ENCODE peak calls at places on chromosomes 1 and 21, in seven cellular contexts. One of them, this sample, is unnamed.

GRCh38 chr1:205416326-205416725 is 5.5 kb downstream of the LEMD1 start:
- DNase-seq in mesenchymal stem cell: no peak
- DNase-seq in mesendoderm: no peak
- DNase-seq in H9: no peak
- DNase-seq in IMR-90: no peak
- DNase-seq in trophoblast cell: no peak
- DNase-seq in H1: no peak
- DNase-seq in this sample: no peak

GRCh38 chr21:25369524-25370300 is 237.6 kb downstream of the MRPL39 start:
- DNase-seq in trophoblast cell: no peak
- DNase-seq in IMR-90: peak
- DNase-seq in mesendoderm: no peak
- DNase-seq in H9: no peak
- DNase-seq in H1: no peak
- DNase-seq in mesenchymal stem cell: no peak
- DNase-seq in this sample: no peak

GRCh38 chr1:161949543-161949942 is 74.1 kb downstream of the OLFML2B start:
- DNase-seq in trophoblast cell: no peak
- DNase-seq in IMR-90: no peak
- DNase-seq in H1: no peak
- DNase-seq in mesenchymal stem cell: no peak
- DNase-seq in mesendoderm: no peak
- DNase-seq in H9: no peak
- DNase-seq in this sample: no peak

GRCh38 chr21:38219049-38219628 is 37.7 kb upstream of the KCNJ15 start:
- DNase-seq in trophoblast cell: peak
- DNase-seq in H1: peak
- DNase-seq in mesendoderm: peak
- DNase-seq in H9: peak
- DNase-seq in IMR-90: peak
- DNase-seq in mesenchymal stem cell: peak
- DNase-seq in this sample: peak

GRCh38 chr1:42336978-42337377 is 1.9 kb upstream of the FOXJ3 start:
- DNase-seq in H9: no peak
- DNase-seq in mesenchymal stem cell: no peak
- DNase-seq in H1: no peak
- DNase-seq in mesendoderm: peak
- DNase-seq in trophoblast cell: peak
- DNase-seq in IMR-90: no peak
- DNase-seq in this sample: no peak

GRCh38 chr1:40161888-40162397 is 756 bp downstream of the RLF start:
- DNase-seq in H1: no peak
- DNase-seq in trophoblast cell: no peak
- DNase-seq in mesenchymal stem cell: no peak
- DNase-seq in IMR-90: peak
- DNase-seq in H9: no peak
- DNase-seq in mesendoderm: no peak
- DNase-seq in this sample: no peak

GRCh38 chr1:155070721-155071556 is 7.4 kb downstream of the EFNA4 start:
- DNase-seq in mesendoderm: peak
- DNase-seq in trophoblast cell: peak
- DNase-seq in H1: peak
- DNase-seq in IMR-90: peak
- DNase-seq in mesenchymal stem cell: peak
- DNase-seq in H9: peak
- DNase-seq in this sample: peak

GRCh38 chr1:63665824-63666223 is 72.6 kb downstream of the PGM1 start:
- DNase-seq in IMR-90: no peak
- DNase-seq in mesendoderm: peak
- DNase-seq in H1: no peak
- DNase-seq in trophoblast cell: peak
- DNase-seq in mesenchymal stem cell: no peak
- DNase-seq in H9: no peak
- DNase-seq in this sample: peak

GRCh38 chr1:18575620-18576019 is 55.0 kb upstream of the PAX7 start:
- DNase-seq in H1: peak
- DNase-seq in trophoblast cell: peak
- DNase-seq in H9: peak
- DNase-seq in mesenchymal stem cell: peak
- DNase-seq in mesendoderm: peak
- DNase-seq in IMR-90: peak
- DNase-seq in this sample: peak

GRCh38 chr1:8317647-8318360 is at the start of gene SLC45A1:
- DNase-seq in mesenchymal stem cell: peak
- DNase-seq in trophoblast cell: peak
- DNase-seq in H1: peak
- DNase-seq in IMR-90: peak
- DNase-seq in H9: peak
- DNase-seq in mesendoderm: peak
- DNase-seq in this sample: peak

GRCh38 chr1:64292399-64292798 is 89.0 kb downstream of the UBE2U start:
- DNase-seq in H1: no peak
- DNase-seq in H9: no peak
- DNase-seq in trophoblast cell: no peak
- DNase-seq in IMR-90: no peak
- DNase-seq in mesenchymal stem cell: no peak
- DNase-seq in mesendoderm: no peak
- DNase-seq in this sample: no peak

GRCh38 chr1:84122780-84123382 is 21.2 kb upstream of the PRKACB start:
- DNase-seq in mesendoderm: peak
- DNase-seq in H9: no peak
- DNase-seq in H1: no peak
- DNase-seq in mesenchymal stem cell: peak
- DNase-seq in trophoblast cell: peak
- DNase-seq in IMR-90: peak
- DNase-seq in this sample: no peak

DNA sequence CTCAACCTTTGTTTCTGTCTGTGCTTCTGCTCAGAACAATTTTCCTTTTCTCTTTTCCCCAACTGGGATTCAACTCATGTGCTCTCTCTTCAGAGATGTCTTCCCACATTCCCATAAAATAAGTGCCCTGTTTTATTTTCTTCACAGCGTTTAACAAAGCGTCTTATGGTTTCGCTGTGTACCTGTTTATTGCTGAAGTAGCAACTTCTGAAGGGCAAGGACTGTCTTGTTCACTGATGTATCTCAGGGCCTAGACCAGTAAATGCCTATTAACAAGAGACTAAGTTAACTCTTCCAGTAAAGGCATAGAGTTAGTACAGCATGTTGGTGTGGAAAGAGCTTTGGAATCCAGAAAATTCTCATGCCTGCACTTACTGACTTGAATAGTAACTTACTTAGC is 42.9 kb upstream of the MPZL1 start:
- DNase-seq in trophoblast cell: no peak
- DNase-seq in mesenchymal stem cell: no peak
- DNase-seq in mesendoderm: no peak
- DNase-seq in IMR-90: no peak
- DNase-seq in H1: no peak
- DNase-seq in H9: no peak
- DNase-seq in this sample: no peak
- H2AK5ac ChIP-seq in trophoblast cell: peak
- H2AK5ac ChIP-seq in mesenchymal stem cell: no peak
- H2AK5ac ChIP-seq in mesendoderm: peak
- H2AK5ac ChIP-seq in IMR-90: no peak
- H2AK5ac ChIP-seq in H1: no peak
- H2AK5ac ChIP-seq in H9: no peak
- H2AK5ac ChIP-seq in this sample: no peak

DNA sequence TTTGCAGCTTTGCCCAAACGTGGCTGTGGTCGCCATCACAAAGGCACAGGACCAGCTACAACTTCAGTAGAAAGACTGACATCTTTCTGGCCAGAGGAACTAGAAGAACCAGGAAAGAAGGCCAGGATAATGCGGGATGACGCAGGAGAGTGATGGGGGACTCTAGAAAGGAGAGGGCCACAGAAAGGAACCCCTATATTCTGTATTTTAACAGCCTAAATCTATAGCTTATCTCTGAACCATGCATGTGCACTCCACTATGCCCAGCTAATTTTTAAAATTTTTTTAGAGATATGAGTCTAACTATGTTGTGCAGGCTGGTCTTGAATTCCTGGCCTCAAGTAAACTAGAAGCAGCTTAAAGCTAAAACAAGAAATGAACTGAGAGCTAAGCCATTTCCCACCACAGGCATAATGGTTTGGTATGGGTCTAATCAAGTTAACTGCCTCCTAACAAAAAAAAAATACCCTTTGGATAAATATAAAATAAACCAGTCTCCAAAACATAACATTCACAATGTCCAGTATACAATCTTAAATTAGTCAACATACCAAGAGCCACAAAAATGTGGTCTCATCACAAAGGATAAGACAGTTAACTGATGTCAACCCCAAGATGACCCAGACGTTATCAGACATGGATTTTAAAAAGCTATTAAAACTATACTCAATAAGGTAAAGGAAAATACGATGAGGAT is 18.0 kb downstream of the LTN1 start:
- DNase-seq in H9: no peak
- DNase-seq in mesendoderm: no peak
- DNase-seq in H1: no peak
- DNase-seq in mesenchymal stem cell: peak
- DNase-seq in trophoblast cell: peak
- DNase-seq in IMR-90: no peak
- DNase-seq in this sample: no peak
- H2AK5ac ChIP-seq in H9: no peak
- H2AK5ac ChIP-seq in mesendoderm: no peak
- H2AK5ac ChIP-seq in H1: no peak
- H2AK5ac ChIP-seq in mesenchymal stem cell: no peak
- H2AK5ac ChIP-seq in trophoblast cell: no peak
- H2AK5ac ChIP-seq in IMR-90: no peak
- H2AK5ac ChIP-seq in this sample: no peak

DNA sequence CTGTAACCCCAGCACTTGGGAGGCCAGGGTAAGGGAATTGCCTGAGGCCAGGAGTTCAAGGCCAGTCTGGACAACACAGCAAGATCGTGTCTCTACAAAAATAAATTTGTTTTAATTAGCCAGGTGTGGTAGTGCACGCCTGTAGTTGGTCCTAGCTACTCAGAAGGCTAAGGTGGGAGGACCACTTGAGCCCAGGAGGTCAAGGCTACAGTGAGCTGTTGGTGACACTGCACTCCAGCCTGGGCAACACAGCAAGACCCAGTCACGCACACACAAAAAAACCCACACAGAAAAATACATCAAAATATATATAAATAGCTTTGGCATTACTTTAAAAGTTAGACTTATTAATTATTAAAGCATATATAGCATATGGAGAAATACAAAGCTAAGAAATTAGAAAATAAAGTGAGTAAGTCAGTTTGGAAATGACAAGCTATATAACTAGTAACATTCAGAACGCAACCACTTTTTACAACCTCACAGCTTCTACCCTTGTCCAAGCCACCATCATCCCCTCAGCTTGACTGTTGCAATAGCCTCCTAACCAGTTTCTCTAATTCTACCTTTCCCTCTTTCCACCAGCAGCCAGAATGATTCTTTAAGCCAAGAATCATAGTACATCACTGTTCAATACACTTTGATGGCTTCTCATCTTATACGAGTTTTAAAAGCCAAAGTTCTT is 14.5 kb downstream of the PIK3R3 start:
- DNase-seq in mesenchymal stem cell: no peak
- DNase-seq in IMR-90: no peak
- DNase-seq in trophoblast cell: no peak
- DNase-seq in mesendoderm: no peak
- DNase-seq in H1: no peak
- DNase-seq in H9: no peak
- DNase-seq in this sample: no peak
- H2AK5ac ChIP-seq in mesenchymal stem cell: no peak
- H2AK5ac ChIP-seq in IMR-90: no peak
- H2AK5ac ChIP-seq in trophoblast cell: no peak
- H2AK5ac ChIP-seq in mesendoderm: no peak
- H2AK5ac ChIP-seq in H1: no peak
- H2AK5ac ChIP-seq in H9: no peak
- H2AK5ac ChIP-seq in this sample: no peak

DNA sequence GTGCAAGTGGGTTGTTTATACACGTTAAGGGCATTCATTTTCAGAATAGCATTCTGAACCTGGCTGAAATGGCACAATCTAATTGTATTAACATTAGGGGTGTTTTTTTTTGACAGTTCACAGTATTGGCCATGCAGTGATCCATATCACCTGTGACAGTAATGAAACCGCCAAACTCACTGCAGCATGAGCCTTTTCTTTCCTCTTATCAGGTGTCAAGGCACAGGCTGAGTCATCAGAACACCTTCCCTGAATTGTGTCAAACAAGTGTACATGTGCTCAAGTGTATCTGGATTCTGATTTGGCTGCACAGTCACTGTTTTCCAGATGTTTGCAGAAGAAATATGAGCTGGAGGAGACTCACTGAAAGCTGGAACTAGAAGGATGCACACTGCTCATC is 47.7 kb upstream of the C8B start:
- DNase-seq in H1: no peak
- DNase-seq in trophoblast cell: no peak
- DNase-seq in IMR-90: no peak
- DNase-seq in mesenchymal stem cell: no peak
- DNase-seq in mesendoderm: peak
- DNase-seq in H9: no peak
- DNase-seq in this sample: no peak
- H2AK5ac ChIP-seq in H1: no peak
- H2AK5ac ChIP-seq in trophoblast cell: no peak
- H2AK5ac ChIP-seq in IMR-90: no peak
- H2AK5ac ChIP-seq in mesenchymal stem cell: no peak
- H2AK5ac ChIP-seq in mesendoderm: no peak
- H2AK5ac ChIP-seq in H9: no peak
- H2AK5ac ChIP-seq in this sample: no peak

GRCh38 chr21:45156459-45156858 is 82.1 kb downstream of the ADARB1 start:
- DNase-seq in mesendoderm: no peak
- DNase-seq in H9: no peak
- DNase-seq in trophoblast cell: no peak
- DNase-seq in IMR-90: no peak
- DNase-seq in mesenchymal stem cell: no peak
- DNase-seq in H1: peak
- DNase-seq in this sample: no peak
- H2AK5ac ChIP-seq in mesendoderm: no peak
- H2AK5ac ChIP-seq in H9: no peak
- H2AK5ac ChIP-seq in trophoblast cell: no peak
- H2AK5ac ChIP-seq in IMR-90: no peak
- H2AK5ac ChIP-seq in mesenchymal stem cell: no peak
- H2AK5ac ChIP-seq in H1: no peak
- H2AK5ac ChIP-seq in this sample: no peak

This sample was measured in neuronal stem cell.